ENCODE peak calls at places on chromosomes 12 and 14, in nine cellular contexts. One of them, this sample, is unnamed.

GRCh38 chr12:79547044-79547734 is 143.6 kb downstream of the PAWR start:
- DNase-seq in PC-3: peak
- DNase-seq in fibroblast of lung: peak
- DNase-seq in fibroblast of the aortic adventitia: peak
- DNase-seq in tibial nerve: no peak
- DNase-seq in astrocyte of the spinal cord: peak
- DNase-seq in lower leg skin: peak
- DNase-seq in thoracic aorta: no peak
- DNase-seq in ovary: no peak
- DNase-seq in this sample: peak

GRCh38 chr12:122067966-122068365 is 10.6 kb upstream of the MLXIP start:
- DNase-seq in PC-3: no peak
- DNase-seq in fibroblast of lung: peak
- DNase-seq in fibroblast of the aortic adventitia: peak
- DNase-seq in tibial nerve: peak
- DNase-seq in astrocyte of the spinal cord: peak
- DNase-seq in lower leg skin: no peak
- DNase-seq in thoracic aorta: no peak
- DNase-seq in ovary: peak
- DNase-seq in this sample: no peak

GRCh38 chr12:96094201-96094600 is 58.8 kb upstream of the LTA4H start:
- DNase-seq in PC-3: peak
- DNase-seq in fibroblast of lung: peak
- DNase-seq in fibroblast of the aortic adventitia: no peak
- DNase-seq in tibial nerve: no peak
- DNase-seq in astrocyte of the spinal cord: peak
- DNase-seq in lower leg skin: peak
- DNase-seq in thoracic aorta: no peak
- DNase-seq in ovary: no peak
- DNase-seq in this sample: no peak

GRCh38 chr14:36934304-36934703 is 238.1 kb downstream of the SLC25A21 start:
- DNase-seq in PC-3: no peak
- DNase-seq in fibroblast of lung: no peak
- DNase-seq in fibroblast of the aortic adventitia: no peak
- DNase-seq in tibial nerve: no peak
- DNase-seq in astrocyte of the spinal cord: no peak
- DNase-seq in lower leg skin: no peak
- DNase-seq in thoracic aorta: no peak
- DNase-seq in ovary: no peak
- DNase-seq in this sample: no peak

GRCh38 chr12:26327975-26328635 is 132.7 kb downstream of the SSPN start:
- DNase-seq in PC-3: no peak
- DNase-seq in fibroblast of lung: no peak
- DNase-seq in fibroblast of the aortic adventitia: no peak
- DNase-seq in tibial nerve: no peak
- DNase-seq in astrocyte of the spinal cord: no peak
- DNase-seq in lower leg skin: no peak
- DNase-seq in thoracic aorta: no peak
- DNase-seq in ovary: no peak
- DNase-seq in this sample: no peak

GRCh38 chr12:53324113-53324778 is 2.8 kb upstream of the AAAS start:
- DNase-seq in PC-3: no peak
- DNase-seq in fibroblast of lung: no peak
- DNase-seq in fibroblast of the aortic adventitia: no peak
- DNase-seq in tibial nerve: no peak
- DNase-seq in astrocyte of the spinal cord: no peak
- DNase-seq in lower leg skin: no peak
- DNase-seq in thoracic aorta: no peak
- DNase-seq in ovary: no peak
- DNase-seq in this sample: no peak

GRCh38 chr14:36550899-36551298 is 30.9 kb upstream of the NKX2-1 start:
- DNase-seq in PC-3: no peak
- DNase-seq in fibroblast of lung: no peak
- DNase-seq in fibroblast of the aortic adventitia: no peak
- DNase-seq in tibial nerve: no peak
- DNase-seq in astrocyte of the spinal cord: no peak
- DNase-seq in lower leg skin: no peak
- DNase-seq in thoracic aorta: no peak
- DNase-seq in ovary: no peak
- DNase-seq in this sample: no peak

GRCh38 chr12:43291516-43291915 is 260.5 kb downstream of the ADAMTS20 start:
- DNase-seq in PC-3: no peak
- DNase-seq in fibroblast of lung: peak
- DNase-seq in fibroblast of the aortic adventitia: no peak
- DNase-seq in tibial nerve: no peak
- DNase-seq in astrocyte of the spinal cord: peak
- DNase-seq in lower leg skin: no peak
- DNase-seq in thoracic aorta: no peak
- DNase-seq in ovary: no peak
- DNase-seq in this sample: no peak

GRCh38 chr14:34403646-34404045 is 58.4 kb downstream of the SPTSSA start:
- DNase-seq in PC-3: no peak
- DNase-seq in fibroblast of lung: no peak
- DNase-seq in fibroblast of the aortic adventitia: no peak
- DNase-seq in tibial nerve: no peak
- DNase-seq in astrocyte of the spinal cord: no peak
- DNase-seq in lower leg skin: no peak
- DNase-seq in thoracic aorta: no peak
- DNase-seq in ovary: no peak
- DNase-seq in this sample: no peak

GRCh38 chr12:8697120-8697475 is 693 bp upstream of the RIMKLB start:
- DNase-seq in PC-3: no peak
- DNase-seq in fibroblast of lung: peak
- DNase-seq in fibroblast of the aortic adventitia: peak
- DNase-seq in tibial nerve: no peak
- DNase-seq in astrocyte of the spinal cord: peak
- DNase-seq in lower leg skin: no peak
- DNase-seq in thoracic aorta: no peak
- DNase-seq in ovary: no peak
- DNase-seq in this sample: no peak

GRCh38 chr12:3168775-3169221 is 91.6 kb downstream of the TSPAN9 start:
- DNase-seq in PC-3: peak
- DNase-seq in fibroblast of lung: peak
- DNase-seq in fibroblast of the aortic adventitia: peak
- DNase-seq in tibial nerve: no peak
- DNase-seq in astrocyte of the spinal cord: peak
- DNase-seq in lower leg skin: peak
- DNase-seq in thoracic aorta: peak
- DNase-seq in ovary: no peak
- DNase-seq in this sample: peak

GRCh38 chr12:123617580-123617979 is 15.7 kb downstream of the DDX55 start:
- DNase-seq in PC-3: no peak
- DNase-seq in fibroblast of lung: no peak
- DNase-seq in fibroblast of the aortic adventitia: no peak
- DNase-seq in tibial nerve: no peak
- DNase-seq in astrocyte of the spinal cord: no peak
- DNase-seq in lower leg skin: no peak
- DNase-seq in thoracic aorta: no peak
- DNase-seq in ovary: no peak
- DNase-seq in this sample: no peak

GRCh38 chr12:18275974-18276373 is 14.7 kb downstream of the PIK3C2G start:
- DNase-seq in PC-3: peak
- DNase-seq in fibroblast of lung: peak
- DNase-seq in fibroblast of the aortic adventitia: no peak
- DNase-seq in tibial nerve: no peak
- DNase-seq in astrocyte of the spinal cord: peak
- DNase-seq in lower leg skin: no peak
- DNase-seq in thoracic aorta: no peak
- DNase-seq in ovary: no peak
- DNase-seq in this sample: no peak

GRCh38 chr12:12985817-12986408 is 14.2 kb downstream of the HEBP1 start:
- DNase-seq in PC-3: peak
- DNase-seq in fibroblast of lung: peak
- DNase-seq in fibroblast of the aortic adventitia: peak
- DNase-seq in tibial nerve: no peak
- DNase-seq in astrocyte of the spinal cord: peak
- DNase-seq in lower leg skin: no peak
- DNase-seq in thoracic aorta: no peak
- DNase-seq in ovary: no peak
- DNase-seq in this sample: no peak

GRCh38 chr12:64160718-64161060 is 61.4 kb downstream of the KICS2 start:
- DNase-seq in PC-3: peak
- DNase-seq in fibroblast of lung: peak
- DNase-seq in fibroblast of the aortic adventitia: peak
- DNase-seq in tibial nerve: no peak
- DNase-seq in astrocyte of the spinal cord: peak
- DNase-seq in lower leg skin: no peak
- DNase-seq in thoracic aorta: no peak
- DNase-seq in ovary: no peak
- DNase-seq in this sample: no peak

GRCh38 chr12:2054091-2055018 is 1.6 kb downstream of the CACNA1C start:
- DNase-seq in PC-3: no peak
- DNase-seq in fibroblast of lung: no peak
- DNase-seq in fibroblast of the aortic adventitia: peak
- DNase-seq in tibial nerve: no peak
- DNase-seq in astrocyte of the spinal cord: no peak
- DNase-seq in lower leg skin: no peak
- DNase-seq in thoracic aorta: no peak
- DNase-seq in ovary: no peak
- DNase-seq in this sample: no peak

GRCh38 chr12:52615912-52616311 is 2.4 kb downstream of the KRT73 start:
- DNase-seq in PC-3: no peak
- DNase-seq in fibroblast of lung: no peak
- DNase-seq in fibroblast of the aortic adventitia: no peak
- DNase-seq in tibial nerve: no peak
- DNase-seq in astrocyte of the spinal cord: no peak
- DNase-seq in lower leg skin: no peak
- DNase-seq in thoracic aorta: no peak
- DNase-seq in ovary: no peak
- DNase-seq in this sample: no peak

DNA sequence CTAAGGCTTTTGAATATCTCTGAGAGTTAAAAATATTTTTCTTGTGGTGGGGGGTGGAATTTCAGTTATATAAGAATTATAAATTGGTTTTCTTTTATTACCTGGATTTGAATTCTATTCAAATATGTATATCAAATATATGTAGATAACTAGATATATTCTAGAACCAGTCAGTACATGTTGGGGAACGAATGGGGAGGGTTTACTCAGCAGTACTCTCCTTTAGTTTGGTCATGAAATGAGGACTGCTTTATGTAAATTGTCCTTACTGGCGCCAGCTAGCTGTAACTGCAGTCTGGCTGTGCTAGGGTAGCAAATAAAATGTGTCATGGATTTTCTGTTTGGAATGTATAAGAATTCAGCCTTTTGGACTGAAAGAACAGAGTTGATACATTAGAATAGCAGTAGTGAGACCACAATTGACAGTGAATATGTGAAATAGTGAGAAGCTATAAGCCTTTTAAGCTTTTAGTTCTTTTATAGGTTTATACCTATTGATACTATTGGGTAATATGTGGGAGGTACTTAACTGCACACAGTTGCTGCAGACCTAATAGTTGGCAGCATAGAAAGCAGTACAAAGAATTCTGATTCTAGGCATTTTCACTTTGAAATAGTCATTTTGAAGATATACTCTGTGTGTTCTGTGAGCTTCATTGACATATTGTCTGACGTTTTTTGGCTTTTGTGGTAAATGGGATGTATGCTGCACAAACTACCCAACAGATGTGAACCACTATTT is 29.0 kb downstream of the ATF7IP start:
- DNase-seq in PC-3: peak
- DNase-seq in fibroblast of lung: peak
- DNase-seq in fibroblast of the aortic adventitia: peak
- DNase-seq in tibial nerve: no peak
- DNase-seq in astrocyte of the spinal cord: peak
- DNase-seq in lower leg skin: peak
- DNase-seq in thoracic aorta: no peak
- DNase-seq in ovary: no peak
- DNase-seq in this sample: peak
- TF ChIP-seq CTCF in PC-3: no peak
- TF ChIP-seq CTCF in fibroblast of lung: no peak
- TF ChIP-seq CTCF in fibroblast of the aortic adventitia: peak
- TF ChIP-seq CTCF in tibial nerve: no peak
- TF ChIP-seq CTCF in astrocyte of the spinal cord: no peak
- TF ChIP-seq CTCF in lower leg skin: no peak
- TF ChIP-seq CTCF in thoracic aorta: peak
- TF ChIP-seq CTCF in ovary: peak
- TF ChIP-seq CTCF in this sample: no peak

DNA sequence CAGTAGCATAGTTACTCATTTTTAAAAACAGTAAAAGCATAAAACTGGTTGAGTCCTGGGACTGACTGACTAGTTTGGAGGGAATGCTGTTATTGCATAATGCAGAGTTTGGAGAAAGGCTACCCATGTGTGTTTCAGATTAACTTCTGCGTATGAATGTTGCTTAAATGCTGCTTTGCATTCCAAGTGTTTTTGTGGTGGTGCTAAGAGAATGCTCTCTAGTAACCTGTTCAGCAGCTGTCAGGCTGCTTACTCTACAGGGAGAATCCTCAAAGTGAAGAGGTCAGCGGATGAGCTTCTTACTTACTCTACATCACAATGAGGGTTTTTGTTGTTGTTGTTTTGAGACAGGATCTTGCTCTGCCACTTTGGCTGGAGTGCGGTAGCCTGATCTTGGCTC is 4.3 kb downstream of the DLST start:
- DNase-seq in PC-3: no peak
- DNase-seq in fibroblast of lung: peak
- DNase-seq in fibroblast of the aortic adventitia: peak
- DNase-seq in tibial nerve: peak
- DNase-seq in astrocyte of the spinal cord: peak
- DNase-seq in lower leg skin: no peak
- DNase-seq in thoracic aorta: no peak
- DNase-seq in ovary: no peak
- DNase-seq in this sample: peak
- H3K4me3 ChIP-seq in PC-3: no peak
- H3K4me3 ChIP-seq in fibroblast of lung: no peak
- H3K4me3 ChIP-seq in fibroblast of the aortic adventitia: no peak
- H3K4me3 ChIP-seq in tibial nerve: no peak
- H3K4me3 ChIP-seq in astrocyte of the spinal cord: no peak
- H3K4me3 ChIP-seq in lower leg skin: no peak
- H3K4me3 ChIP-seq in thoracic aorta: no peak
- H3K4me3 ChIP-seq in ovary: no peak
- H3K4me3 ChIP-seq in this sample: no peak

GRCh38 chr12:106722854-106723253 is 51.6 kb upstream of the RIC8B start:
- DNase-seq in PC-3: no peak
- DNase-seq in fibroblast of lung: no peak
- DNase-seq in fibroblast of the aortic adventitia: no peak
- DNase-seq in tibial nerve: no peak
- DNase-seq in astrocyte of the spinal cord: no peak
- DNase-seq in lower leg skin: no peak
- DNase-seq in thoracic aorta: no peak
- DNase-seq in ovary: no peak
- DNase-seq in this sample: no peak
- TF ChIP-seq CTCF in PC-3: peak
- TF ChIP-seq CTCF in fibroblast of lung: no peak
- TF ChIP-seq CTCF in fibroblast of the aortic adventitia: no peak
- TF ChIP-seq CTCF in tibial nerve: no peak
- TF ChIP-seq CTCF in astrocyte of the spinal cord: no peak
- TF ChIP-seq CTCF in lower leg skin: no peak
- TF ChIP-seq CTCF in thoracic aorta: no peak
- TF ChIP-seq CTCF in ovary: no peak
- TF ChIP-seq CTCF in this sample: no peak

DNA sequence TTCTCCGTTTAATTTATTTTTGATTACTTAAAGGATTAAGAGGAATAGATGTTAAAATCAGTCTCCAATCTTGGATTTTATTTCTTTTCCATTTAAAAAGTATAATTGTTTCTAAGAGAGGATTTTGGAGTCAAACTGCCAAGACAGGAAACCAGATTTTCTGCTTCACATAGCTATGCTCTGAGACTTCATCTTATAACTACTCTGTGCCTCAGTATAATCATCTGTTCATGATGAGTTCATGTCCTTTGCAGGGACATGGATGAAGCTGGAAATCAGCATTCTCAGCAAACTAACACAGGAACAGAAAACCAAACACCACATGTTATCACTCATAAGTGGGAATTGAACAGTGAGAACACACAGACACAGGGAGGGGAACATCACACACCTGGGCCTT is 9.0 kb upstream of the TAS2R31 start:
- DNase-seq in PC-3: no peak
- DNase-seq in fibroblast of lung: peak
- DNase-seq in fibroblast of the aortic adventitia: no peak
- DNase-seq in tibial nerve: no peak
- DNase-seq in astrocyte of the spinal cord: no peak
- DNase-seq in lower leg skin: no peak
- DNase-seq in thoracic aorta: no peak
- DNase-seq in ovary: no peak
- DNase-seq in this sample: no peak
- H3K4me3 ChIP-seq in PC-3: no peak
- H3K4me3 ChIP-seq in fibroblast of lung: no peak
- H3K4me3 ChIP-seq in fibroblast of the aortic adventitia: no peak
- H3K4me3 ChIP-seq in tibial nerve: no peak
- H3K4me3 ChIP-seq in astrocyte of the spinal cord: no peak
- H3K4me3 ChIP-seq in lower leg skin: no peak
- H3K4me3 ChIP-seq in thoracic aorta: no peak
- H3K4me3 ChIP-seq in ovary: no peak
- H3K4me3 ChIP-seq in this sample: no peak